ENCODE peak calls at places on chromosome 1, in ten cellular contexts. Q, W, N, C, T, Y, U, F, L and A are unnamed samples.

GRCh38 chr1:19390901-19391595 is 78.9 kb downstream of the SLC66A1 start:
- DNase-seq in Q (peak; percentile 44), W (peak; percentile 11), N (peak; percentile 32), C (peak; percentile 70), T (peak; percentile 93), Y (peak; percentile 74), U (peak; percentile 70), F (peak; percentile 64), L (peak; percentile 63), A (peak; percentile 79)

GRCh38 chr1:25543425-25544242 is at the start of gene LDLRAP1:
- DNase-seq in Q (peak; percentile 79), W (peak; percentile 71), N (peak; percentile 76), C (peak; percentile 95), T (peak; percentile 70), Y (peak; percentile 76), U (peak; percentile 82), F (peak; percentile 90), L (peak; percentile 81), A (peak; percentile 96)

GRCh38 chr1:33047839-33048305 is 11.2 kb upstream of the AK2 start:
- DNase-seq in Q (peak; percentile 39), W (no peak), N (no peak), C (no peak), T (no peak), Y (no peak), U (no peak), F (no peak), L (no peak), A (no peak)

GRCh38 chr1:96541491-96541890 is 180.1 kb upstream of the PTBP2 start:
- DNase-seq in Q (no peak), W (no peak), N (no peak), C (no peak), T (no peak), Y (no peak), U (no peak), F (no peak), L (no peak), A (no peak)

GRCh38 chr1:223429313-223429731 is 36.1 kb downstream of the CCDC185 start:
- DNase-seq in Q (peak; percentile 92), W (no peak), N (no peak), C (no peak), T (peak; percentile 13), Y (no peak), U (peak; percentile 36), F (no peak), L (no peak), A (no peak)

GRCh38 chr1:185517808-185518419 is 200.9 kb upstream of the IVNS1ABP start:
- DNase-seq in Q (no peak), W (no peak), N (no peak), C (no peak), T (peak; percentile 28), Y (peak; percentile 1), U (no peak), F (no peak), L (no peak), A (no peak)

GRCh38 chr1:40877681-40878080 is 15.5 kb upstream of the CITED4 start:
- DNase-seq in Q (peak; percentile 82), W (peak; percentile 88), N (no peak), C (no peak), T (peak; percentile 94), Y (no peak), U (peak; percentile 62), F (no peak), L (peak; percentile 32), A (no peak)

GRCh38 chr1:205316179-205316578 is 5.4 kb downstream of the NUAK2 start:
- DNase-seq in Q (no peak), W (no peak), N (no peak), C (no peak), T (no peak), Y (no peak), U (no peak), F (no peak), L (no peak), A (no peak)

GRCh38 chr1:215023151-215023832 is 59.2 kb upstream of the KCNK2 start:
- DNase-seq in Q (peak; percentile 23), W (no peak), N (no peak), C (no peak), T (no peak), Y (no peak), U (no peak), F (no peak), L (no peak), A (no peak)

GRCh38 chr1:51044834-51045233 is 57.2 kb upstream of the C1orf185 start:
- DNase-seq in Q (peak; percentile 6), W (no peak), N (no peak), C (no peak), T (peak; percentile 14), Y (peak; percentile 49), U (no peak), F (no peak), L (no peak), A (peak; percentile 31)

GRCh38 chr1:205928256-205928655 is 15.0 kb downstream of the SLC26A9 start:
- DNase-seq in Q (no peak), W (no peak), N (no peak), C (no peak), T (no peak), Y (no peak), U (no peak), F (no peak), L (no peak), A (no peak)

GRCh38 chr1:27445177-27445936 is 44.6 kb downstream of the WASF2 start:
- DNase-seq in Q (no peak), W (no peak), N (no peak), C (peak; percentile 50), T (no peak), Y (peak; percentile 31), U (no peak), F (no peak), L (no peak), A (peak; percentile 62)

GRCh38 chr1:159960721-159961381 is 6.8 kb upstream of the SLAMF9 start:
- DNase-seq in Q (peak; percentile 97), W (peak; percentile 44), N (no peak), C (no peak), T (peak; percentile 62), Y (no peak), U (no peak), F (peak; percentile 65), L (peak; percentile 81), A (no peak)

GRCh38 chr1:116580446-116581322 is 9.9 kb upstream of the CD58 start:
- DNase-seq in Q (no peak), W (no peak), N (no peak), C (no peak), T (peak; percentile 28), Y (no peak), U (no peak), F (no peak), L (no peak), A (no peak)

GRCh38 chr1:6028042-6028895 is 17.4 kb upstream of the KCNAB2 start:
- DNase-seq in Q (peak; percentile 7), W (no peak), N (no peak), C (no peak), T (no peak), Y (no peak), U (peak; percentile 38), F (no peak), L (peak; percentile 34), A (peak; percentile 64)

GRCh38 chr1:64898107-64898861 is 68.1 kb downstream of the JAK1 start:
- DNase-seq in Q (peak; percentile 95), W (peak; percentile 86), N (no peak), C (peak; percentile 65), T (peak; percentile 94), Y (peak; percentile 46), U (peak; percentile 87), F (peak; percentile 93), L (peak; percentile 85), A (peak; percentile 55)

GRCh38 chr1:44802306-44803061 is 2.3 kb downstream of the PLK3 start:
- DNase-seq in Q (no peak), W (no peak), N (no peak), C (no peak), T (no peak), Y (no peak), U (no peak), F (peak; percentile 16), L (no peak), A (no peak)

GRCh38 chr1:1090424-1091343 is 16.6 kb upstream of the RNF223 start:
- DNase-seq in Q (no peak), W (no peak), N (no peak), C (no peak), T (no peak), Y (no peak), U (peak; percentile 6), F (no peak), L (no peak), A (no peak)

GRCh38 chr1:22916469-22916817 is 56.2 kb downstream of the LACTBL1 start:
- DNase-seq in Q (peak; percentile 50), W (no peak), N (no peak), C (no peak), T (no peak), Y (peak; percentile 12), U (no peak), F (no peak), L (no peak), A (no peak)

GRCh38 chr1:234373064-234373937 is at the start of gene COA6:
- DNase-seq in Q (peak; percentile 97), W (peak; percentile 89), N (peak; percentile 79), C (peak; percentile 86), T (peak; percentile 97), Y (peak; percentile 99), U (peak; percentile 91), F (peak; percentile 95), L (peak; percentile 93), A (peak; percentile 90)
- TF ChIP-seq CTCF in Q (no peak), W (no peak), N (no peak), C (no peak), T (no peak), Y (peak; percentile 31), U (no peak), F (no peak), L (no peak), A (no peak)

GRCh38 chr1:202213361-202214088 is 19.9 kb downstream of the LGR6 start:
- DNase-seq in Q (peak; percentile 34), W (peak; percentile 41), N (peak; percentile 46), C (no peak), T (no peak), Y (no peak), U (no peak), F (no peak), L (no peak), A (no peak)
- TF ChIP-seq CTCF in Q (peak; percentile 17), W (no peak), N (no peak), C (no peak), T (peak; percentile 45), Y (peak; percentile 54), U (no peak), F (peak; percentile 34), L (no peak), A (no peak)

DNA sequence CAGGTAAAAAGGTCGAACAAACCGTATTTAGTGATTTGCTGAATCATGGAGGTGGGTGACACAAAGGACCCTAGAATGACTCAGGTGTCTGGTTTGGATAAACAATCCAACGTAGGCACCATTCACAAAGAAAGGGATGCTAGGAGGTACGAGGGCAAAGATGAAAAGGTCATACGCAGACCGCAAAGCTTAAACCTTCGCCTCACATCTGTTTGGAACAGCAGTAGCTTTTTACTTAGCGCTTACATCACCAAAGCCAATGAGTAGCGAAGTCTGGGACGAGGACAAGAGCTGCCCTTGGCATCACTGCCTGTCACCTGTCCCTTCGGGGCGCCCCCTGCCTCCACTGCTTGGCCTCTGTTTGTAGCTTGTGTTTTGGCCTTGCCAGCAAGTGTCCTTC is 350.2 kb downstream of the SMYD3 start:
- DNase-seq in Q (no peak), W (no peak), N (no peak), C (no peak), T (no peak), Y (no peak), U (no peak), F (no peak), L (no peak), A (no peak)
- TF ChIP-seq CTCF in Q (no peak), W (no peak), N (no peak), C (no peak), T (no peak), Y (no peak), U (no peak), F (no peak), L (no peak), A (no peak)

GRCh38 chr1:4586611-4587010 is 67.8 kb upstream of the AJAP1 start:
- DNase-seq in Q (no peak), W (no peak), N (no peak), C (no peak), T (no peak), Y (no peak), U (no peak), F (no peak), L (no peak), A (no peak)
- TF ChIP-seq CTCF in Q (no peak), W (no peak), N (no peak), C (no peak), T (no peak), Y (no peak), U (no peak), F (no peak), L (no peak), A (no peak)